ENCODE peak calls at places on chromosomes 12 and 14, in six cellular contexts. Y is NCI-H774; P is activated effector memory CD4-positive, alpha-beta T cell treated with Interleukin-2 at 50 U/mL for 16 hours; I is testis; D is AG08396; K is activated T-cell treated with anti-CD3 and anti-CD28 coated beads for 1 hour. B is an unnamed sample.

GRCh38 chr12:64707362-64707761 is 51.8 kb downstream of the GNS start:
- DNase-seq in D (no peak), K (no peak), P (no peak), Y (no peak), I (no peak), B (no peak)

GRCh38 chr12:12072064-12072760 is 1.5 kb downstream of the BCL2L14 start:
- DNase-seq in P (peak; percentile 15), I (no peak), D (no peak), Y (no peak), K (peak; percentile 33), B (no peak)

GRCh38 chr14:54193871-54194270 is 202.9 kb upstream of the CDKN3 start:
- DNase-seq in K (no peak), Y (no peak), D (no peak), I (no peak), P (no peak), B (no peak)

GRCh38 chr14:68932219-68932618 is 46.9 kb downstream of the ACTN1 start:
- DNase-seq in K (no peak), P (no peak), Y (no peak), D (no peak), I (no peak), B (no peak)

GRCh38 chr12:67630373-67631088 is 18.0 kb upstream of the DYRK2 start:
- DNase-seq in P (peak; percentile 81), K (peak; percentile 64), D (no peak), I (peak; percentile 25), Y (no peak), B (peak; percentile 92)

GRCh38 chr12:86660488-86661171 is 404.4 kb upstream of the MGAT4C start:
- DNase-seq in D (no peak), P (no peak), I (no peak), K (no peak), Y (no peak), B (no peak)

GRCh38 chr12:113468365-113469223 is 3.1 kb downstream of the LHX5 start:
- DNase-seq in D (peak; percentile 13), P (no peak), I (no peak), K (no peak), Y (no peak), B (no peak)

GRCh38 chr14:101499080-101499479 is 62.2 kb upstream of the DIO3 start:
- DNase-seq in I (peak; percentile 76), K (no peak), P (no peak), Y (no peak), D (no peak), B (no peak)

GRCh38 chr12:116924558-116925453 is 14.1 kb downstream of the FBXW8 start:
- DNase-seq in K (peak; percentile 6), Y (no peak), I (no peak), D (peak; percentile 60), P (peak; percentile 22), B (peak; percentile 82)

GRCh38 chr14:22564463-22564862 is 24.6 kb downstream of the DAD1 start:
- DNase-seq in Y (no peak), P (no peak), K (no peak), D (no peak), I (no peak), B (no peak)

GRCh38 chr14:63677891-63678379 is 36.3 kb upstream of the WDR89 start:
- DNase-seq in P (no peak), K (no peak), D (no peak), Y (no peak), I (no peak), B (no peak)

GRCh38 chr12:110002691-110003515 is 3.7 kb downstream of the ANKRD13A start:
- DNase-seq in I (no peak), Y (no peak), D (no peak), K (no peak), P (no peak), B (no peak)

GRCh38 chr12:121050725-121051124 is 11.7 kb upstream of the OASL start:
- DNase-seq in K (no peak), D (no peak), I (no peak), P (no peak), Y (no peak), B (no peak)

GRCh38 chr12:121232977-121233627 is 23.2 kb downstream of the P2RX4 start:
- DNase-seq in D (no peak), I (no peak), K (no peak), P (no peak), Y (no peak), B (no peak)

GRCh38 chr14:96424104-96424989 is 32.4 kb downstream of the AK7 start:
- DNase-seq in I (peak; percentile 21), P (no peak), Y (peak; percentile 67), D (peak; percentile 73), K (no peak), B (peak; percentile 38)

GRCh38 chr14:24612186-24612585 is 2.7 kb upstream of the GZMH start:
- DNase-seq in K (no peak), I (no peak), D (no peak), P (no peak), Y (no peak), B (no peak)

GRCh38 chr12:48691826-48692473 is 9.9 kb upstream of the KANSL2 start:
- DNase-seq in I (no peak), P (no peak), K (no peak), D (no peak), Y (no peak), B (no peak)

GRCh38 chr12:53090105-53090504 is 7.4 kb upstream of the IGFBP6 start:
- DNase-seq in P (no peak), D (no peak), Y (no peak), K (no peak), I (no peak), B (no peak)

GRCh38 chr12:49933793-49934192 is 16.7 kb upstream of the AQP2 start:
- DNase-seq in D (no peak), I (no peak), P (no peak), Y (no peak), K (no peak), B (no peak)

GRCh38 chr14:102508774-102509743 is 517 bp downstream of the ANKRD9 start:
- DNase-seq in P (no peak), K (no peak), I (peak; percentile 65), Y (no peak), D (peak; percentile 84), B (peak; percentile 59)

GRCh38 chr14:93049867-93050331 is 65.8 kb downstream of the ITPK1 start:
- DNase-seq in P (no peak), K (no peak), Y (no peak), D (no peak), I (no peak), B (no peak)

GRCh38 chr12:79056775-79057174 is 192.2 kb downstream of the SYT1 start:
- DNase-seq in K (no peak), I (no peak), P (no peak), Y (no peak), D (no peak), B (no peak)

GRCh38 chr12:130924946-130925345 is 28.8 kb upstream of the ADGRD1 start:
- DNase-seq in P (no peak), I (no peak), Y (no peak), K (no peak), D (no peak), B (no peak)

GRCh38 chr14:90907178-90907577 is 90.9 kb upstream of the TTC7B start:
- DNase-seq in D (no peak), Y (no peak), I (no peak), P (no peak), K (no peak), B (no peak)

GRCh38 chr12:26523708-26524150 is 309.3 kb downstream of the ITPR2 start:
- DNase-seq in I (peak; percentile 88), K (no peak), Y (no peak), D (peak; percentile 73), P (no peak), B (no peak)

GRCh38 chr14:91229743-91230200 is 14.7 kb downstream of the GPR68 start:
- DNase-seq in D (no peak), Y (no peak), I (no peak), K (no peak), P (peak; percentile 64), B (peak; percentile 92)